ENCODE peak calls at places on chromosomes 1 and 21, in six cellular contexts. J, E, Z, Q, Y and B are unnamed samples.

GRCh38 chr1:245448858-245449534 is 294.2 kb downstream of the KIF26B start:
- DNase-seq in J (no peak), E (no peak), Z (peak), Q (no peak), Y (no peak), B (no peak)

GRCh38 chr1:100087396-100087795 is 45.3 kb downstream of the SASS6 start:
- DNase-seq in J (no peak), E (no peak), Z (no peak), Q (no peak), Y (no peak), B (no peak)

GRCh38 chr1:198534540-198535413 is 5.7 kb downstream of the ATP6V1G3 start:
- DNase-seq in J (peak), E (no peak), Z (no peak), Q (peak), Y (no peak), B (no peak)

GRCh38 chr1:33460947-33461629 is 11.4 kb upstream of the ZSCAN20 start:
- DNase-seq in J (no peak), E (no peak), Z (no peak), Q (no peak), Y (no peak), B (peak)

GRCh38 chr1:33310702-33311101 is 10.2 kb downstream of the A3GALT2 start:
- DNase-seq in J (no peak), E (no peak), Z (no peak), Q (no peak), Y (no peak), B (no peak)

GRCh38 chr1:18575620-18576019 is 55.0 kb upstream of the PAX7 start:
- DNase-seq in J (no peak), E (peak), Z (peak), Q (peak), Y (peak), B (no peak)

GRCh38 chr1:180270767-180271639 is 40.9 kb downstream of the LHX4 start:
- DNase-seq in J (no peak), E (no peak), Z (peak), Q (peak), Y (peak), B (no peak)

GRCh38 chr1:92065042-92065441 is 10.2 kb downstream of the SETSIP start:
- DNase-seq in J (peak), E (peak), Z (no peak), Q (peak), Y (peak), B (no peak)

GRCh38 chr1:205494119-205494518 is 10.3 kb upstream of the CDK18 start:
- DNase-seq in J (no peak), E (no peak), Z (no peak), Q (no peak), Y (no peak), B (no peak)

GRCh38 chr1:51541313-51542050 is 22.4 kb upstream of the EPS15 start:
- DNase-seq in J (no peak), E (no peak), Z (no peak), Q (no peak), Y (no peak), B (no peak)

GRCh38 chr1:202951437-202951836 is 6.7 kb downstream of the ADIPOR1 start:
- DNase-seq in J (no peak), E (no peak), Z (no peak), Q (no peak), Y (no peak), B (no peak)

GRCh38 chr21:27515676-27516075 is 548.8 kb upstream of the ADAMTS5 start:
- DNase-seq in J (no peak), E (no peak), Z (no peak), Q (no peak), Y (no peak), B (no peak)

GRCh38 chr1:175318633-175319032 is 126.1 kb upstream of the KIAA0040 start:
- DNase-seq in J (no peak), E (no peak), Z (no peak), Q (no peak), Y (no peak), B (no peak)

GRCh38 chr1:58982259-58982998 is 198.6 kb upstream of the JUN start:
- DNase-seq in J (no peak), E (no peak), Z (no peak), Q (peak), Y (no peak), B (no peak)

GRCh38 chr1:170623171-170623570 is 40.8 kb upstream of the PRRX1 start:
- DNase-seq in J (peak), E (no peak), Z (peak), Q (no peak), Y (no peak), B (no peak)

GRCh38 chr21:31141389-31142021 is 103.2 kb upstream of the KRTAP19-8 start:
- DNase-seq in J (no peak), E (no peak), Z (no peak), Q (no peak), Y (no peak), B (no peak)

GRCh38 chr1:235806128-235806527 is 60.6 kb downstream of the LYST start:
- DNase-seq in J (no peak), E (no peak), Z (no peak), Q (no peak), Y (no peak), B (no peak)

GRCh38 chr1:229258031-229258850 is 12.7 kb upstream of the RAB4A start:
- DNase-seq in J (peak), E (peak), Z (peak), Q (peak), Y (peak), B (no peak)

GRCh38 chr21:18041012-18041411 is 203.6 kb upstream of the CHODL start:
- DNase-seq in J (peak), E (peak), Z (no peak), Q (peak), Y (no peak), B (no peak)

GRCh38 chr1:61081637-61082335 is 575 bp upstream of the NFIA start:
- DNase-seq in J (peak), E (peak), Z (peak), Q (peak), Y (peak), B (no peak)

GRCh38 chr1:114458208-114458777 is 52.7 kb downstream of the TRIM33 start:
- DNase-seq in J (peak), E (no peak), Z (peak), Q (peak), Y (no peak), B (no peak)

GRCh38 chr1:184563308-184563707 is 176.5 kb downstream of the C1orf21 start:
- DNase-seq in J (peak), E (no peak), Z (peak), Q (no peak), Y (no peak), B (no peak)

GRCh38 chr21:20270365-20271055 is 727.7 kb upstream of the NCAM2 start:
- DNase-seq in J (no peak), E (no peak), Z (no peak), Q (no peak), Y (no peak), B (no peak)

DNA sequence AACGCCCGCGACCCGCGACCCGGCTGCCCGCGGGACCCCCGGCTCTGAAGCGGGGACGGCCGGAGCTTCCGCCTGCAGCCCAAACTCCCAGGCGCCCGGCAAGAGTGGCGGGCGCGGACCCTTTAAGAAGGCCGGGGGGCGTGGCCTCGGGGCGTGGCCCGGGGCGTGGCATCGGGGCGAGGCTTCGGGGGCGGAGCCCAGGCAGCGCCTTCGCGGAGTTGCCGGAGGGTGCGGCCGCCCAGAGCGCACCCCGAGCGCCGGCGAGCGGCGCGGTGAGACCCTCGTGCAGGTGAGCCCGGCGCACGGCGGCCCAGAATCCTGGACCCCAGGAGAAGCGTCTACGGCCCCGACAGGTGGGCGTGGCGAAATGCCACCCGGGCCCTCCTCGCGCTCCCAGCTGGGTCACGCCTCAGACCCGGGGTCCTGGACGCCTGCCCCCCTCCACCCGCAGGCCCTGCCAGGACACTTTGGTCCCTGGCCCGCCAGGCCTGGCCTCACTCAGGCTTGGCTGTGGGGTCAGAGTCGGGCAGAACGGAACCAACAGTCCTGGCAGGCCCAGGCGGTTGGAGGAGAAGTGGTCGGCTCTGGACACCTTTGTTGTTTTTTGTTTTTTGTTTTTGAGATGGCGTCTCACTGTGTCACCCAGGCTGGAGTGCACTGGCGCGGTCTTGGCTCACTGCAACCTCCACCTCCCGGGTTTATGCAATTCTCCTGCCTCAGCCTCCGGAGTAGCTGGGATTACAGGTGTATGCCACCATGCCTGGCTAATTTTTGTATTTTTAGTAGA is 14.4 kb downstream of the RNF223 start:
- DNase-seq in J (peak), E (peak), Z (peak), Q (peak), Y (peak), B (no peak)
- TF ChIP-seq BHLHE40 in J (no peak), E (no peak), Z (no peak), Q (no peak), Y (no peak), B (no peak)

GRCh38 chr1:109598655-109599054 is 20.8 kb downstream of the GNAT2 start:
- DNase-seq in J (no peak), E (peak), Z (no peak), Q (no peak), Y (no peak), B (no peak)
- TF ChIP-seq BHLHE40 in J (no peak), E (no peak), Z (no peak), Q (no peak), Y (no peak), B (no peak)

DNA sequence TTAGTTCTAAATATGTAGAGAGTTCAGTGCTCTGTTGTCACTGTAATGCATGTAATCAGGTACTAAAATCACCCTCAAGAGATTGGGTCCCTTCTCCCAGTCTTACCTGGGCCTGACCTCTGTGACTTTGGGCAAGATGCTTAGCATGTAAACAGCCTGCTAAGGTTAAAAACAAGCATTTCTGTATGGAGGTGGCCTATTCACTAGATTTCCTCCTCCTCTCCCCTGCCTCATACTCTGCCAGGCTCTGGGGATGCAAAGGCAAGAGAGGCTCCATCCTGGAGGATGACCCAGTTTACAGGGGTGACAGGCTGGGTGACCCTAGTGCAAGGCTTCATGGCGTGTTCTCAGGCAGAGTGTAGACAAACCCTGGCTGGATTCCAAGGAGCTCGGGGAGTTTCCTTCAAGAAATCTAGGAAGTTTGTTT is 28.8 kb downstream of the VANGL2 start:
- DNase-seq in J (no peak), E (no peak), Z (no peak), Q (no peak), Y (no peak), B (peak)
- TF ChIP-seq BHLHE40 in J (no peak), E (no peak), Z (no peak), Q (no peak), Y (no peak), B (no peak)

GRCh38 chr1:225883616-225884265 is 1.6 kb upstream of the TMEM63A start:
- DNase-seq in J (no peak), E (no peak), Z (no peak), Q (no peak), Y (peak), B (no peak)
- TF ChIP-seq BHLHE40 in J (no peak), E (no peak), Z (no peak), Q (no peak), Y (no peak), B (no peak)

GRCh38 chr1:67584938-67585337 is 100.1 kb upstream of the GADD45A start:
- DNase-seq in J (no peak), E (no peak), Z (no peak), Q (no peak), Y (no peak), B (no peak)

GRCh38 chr1:67586596-67586995 is 98.4 kb upstream of the GADD45A start:
- DNase-seq in J (no peak), E (no peak), Z (peak), Q (no peak), Y (no peak), B (no peak)

GRCh38 chr1:67590329-67590728 is 94.7 kb upstream of the GADD45A start:
- DNase-seq in J (no peak), E (no peak), Z (peak), Q (no peak), Y (no peak), B (no peak)

GRCh38 chr1:67589519-67590233 is 95.3 kb upstream of the GADD45A start:
- DNase-seq in J (no peak), E (no peak), Z (no peak), Q (no peak), Y (peak), B (no peak)

GRCh38 chr1:67588186-67588865 is 96.7 kb upstream of the GADD45A start:
- DNase-seq in J (no peak), E (no peak), Z (no peak), Q (no peak), Y (no peak), B (no peak)
- TF ChIP-seq BHLHE40 in J (no peak), E (no peak), Z (no peak), Q (no peak), Y (no peak), B (no peak)